ENCODE peak calls at places on chromosome 7, in six cellular contexts. One of them, this sample, is unnamed.
A peak's percentile ranks its signal among the peaks of the same experiment; 100 is the strongest.

GRCh38 chr7:22858640-22859561 is 36.3 kb upstream of the TOMM7 start:
- DNase-seq in HCT116: peak; percentile 69
- DNase-seq in NT2/D1: no peak
- DNase-seq in K562: no peak
- DNase-seq in H1: no peak
- DNase-seq in GM12878: no peak
- DNase-seq in this sample: no peak

GRCh38 chr7:50339990-50340500 is 35.5 kb downstream of the IKZF1 start:
- DNase-seq in HCT116: no peak
- DNase-seq in NT2/D1: no peak
- DNase-seq in K562: peak; percentile 49
- DNase-seq in H1: no peak
- DNase-seq in GM12878: no peak
- DNase-seq in this sample: no peak

GRCh38 chr7:77979219-77979618 is 180.6 kb downstream of the PHTF2 start:
- DNase-seq in HCT116: no peak
- DNase-seq in NT2/D1: no peak
- DNase-seq in K562: peak; percentile 32
- DNase-seq in H1: no peak
- DNase-seq in GM12878: no peak
- DNase-seq in this sample: no peak

GRCh38 chr7:26156454-26157365 is 4.7 kb downstream of the NFE2L3 start:
- DNase-seq in HCT116: peak; percentile 28
- DNase-seq in NT2/D1: no peak
- DNase-seq in K562: no peak
- DNase-seq in H1: no peak
- DNase-seq in GM12878: peak; percentile 84
- DNase-seq in this sample: peak; percentile 81

GRCh38 chr7:22561356-22561755 is 61.4 kb upstream of the STEAP1B start:
- DNase-seq in HCT116: no peak
- DNase-seq in NT2/D1: peak; percentile 92
- DNase-seq in K562: no peak
- DNase-seq in H1: peak; percentile 75
- DNase-seq in GM12878: no peak
- DNase-seq in this sample: peak; percentile 72

GRCh38 chr7:18829518-18830252 is 287.8 kb downstream of the TWIST1 start:
- DNase-seq in HCT116: no peak
- DNase-seq in NT2/D1: no peak
- DNase-seq in K562: no peak
- DNase-seq in H1: no peak
- DNase-seq in GM12878: no peak
- DNase-seq in this sample: no peak

GRCh38 chr7:124700655-124701054 is 64.9 kb downstream of the GPR37 start:
- DNase-seq in HCT116: no peak
- DNase-seq in NT2/D1: no peak
- DNase-seq in K562: no peak
- DNase-seq in H1: no peak
- DNase-seq in GM12878: no peak
- DNase-seq in this sample: no peak

GRCh38 chr7:140423501-140423900 is 19.6 kb downstream of the RAB19 start:
- DNase-seq in HCT116: no peak
- DNase-seq in NT2/D1: no peak
- DNase-seq in K562: no peak
- DNase-seq in H1: no peak
- DNase-seq in GM12878: no peak
- DNase-seq in this sample: no peak

GRCh38 chr7:106178593-106179134 is 66.6 kb upstream of the SYPL1 start:
- DNase-seq in HCT116: peak; percentile 16
- DNase-seq in NT2/D1: no peak
- DNase-seq in K562: no peak
- DNase-seq in H1: no peak
- DNase-seq in GM12878: no peak
- DNase-seq in this sample: peak; percentile 5

GRCh38 chr7:125670926-125671572 is 741.4 kb upstream of the POT1 start:
- DNase-seq in HCT116: peak; percentile 22
- DNase-seq in NT2/D1: peak; percentile 11
- DNase-seq in K562: peak; percentile 30
- DNase-seq in H1: no peak
- DNase-seq in GM12878: no peak
- DNase-seq in this sample: peak; percentile 9

GRCh38 chr7:134245253-134245652 is 71.5 kb downstream of the SLC35B4 start:
- DNase-seq in HCT116: no peak
- DNase-seq in NT2/D1: no peak
- DNase-seq in K562: no peak
- DNase-seq in H1: no peak
- DNase-seq in GM12878: no peak
- DNase-seq in this sample: no peak

GRCh38 chr7:108911016-108911415 is 341.3 kb downstream of the DNAJB9 start:
- DNase-seq in HCT116: no peak
- DNase-seq in NT2/D1: no peak
- DNase-seq in K562: no peak
- DNase-seq in H1: no peak
- DNase-seq in GM12878: no peak
- DNase-seq in this sample: no peak

GRCh38 chr7:151823783-151824182 is 53.1 kb downstream of the PRKAG2 start:
- DNase-seq in HCT116: no peak
- DNase-seq in NT2/D1: no peak
- DNase-seq in K562: no peak
- DNase-seq in H1: no peak
- DNase-seq in GM12878: no peak
- DNase-seq in this sample: no peak

GRCh38 chr7:74061840-74062539 is 21.6 kb upstream of the LIMK1 start:
- DNase-seq in HCT116: peak; percentile 55
- DNase-seq in NT2/D1: no peak
- DNase-seq in K562: peak; percentile 70
- DNase-seq in H1: no peak
- DNase-seq in GM12878: no peak
- DNase-seq in this sample: peak; percentile 78

GRCh38 chr7:135510603-135511183 is 791 bp upstream of the CNOT4 start:
- DNase-seq in HCT116: no peak
- DNase-seq in NT2/D1: no peak
- DNase-seq in K562: peak; percentile 41
- DNase-seq in H1: no peak
- DNase-seq in GM12878: peak; percentile 4
- DNase-seq in this sample: peak; percentile 16

GRCh38 chr7:158056761-158057160 is 530.9 kb downstream of the PTPRN2 start:
- DNase-seq in HCT116: no peak
- DNase-seq in NT2/D1: no peak
- DNase-seq in K562: no peak
- DNase-seq in H1: no peak
- DNase-seq in GM12878: no peak
- DNase-seq in this sample: no peak

GRCh38 chr7:131972251-131972650 is 415.8 kb upstream of the PODXL start:
- DNase-seq in HCT116: no peak
- DNase-seq in NT2/D1: no peak
- DNase-seq in K562: no peak
- DNase-seq in H1: no peak
- DNase-seq in GM12878: no peak
- DNase-seq in this sample: no peak

GRCh38 chr7:77453531-77453930 is 37.4 kb upstream of the GSAP start:
- DNase-seq in HCT116: no peak
- DNase-seq in NT2/D1: no peak
- DNase-seq in K562: no peak
- DNase-seq in H1: no peak
- DNase-seq in GM12878: no peak
- DNase-seq in this sample: no peak

GRCh38 chr7:148503900-148504487 is 86.6 kb upstream of the C7orf33 start:
- DNase-seq in HCT116: peak; percentile 24
- DNase-seq in NT2/D1: peak; percentile 30
- DNase-seq in K562: peak; percentile 46
- DNase-seq in H1: no peak
- DNase-seq in GM12878: no peak
- DNase-seq in this sample: no peak

GRCh38 chr7:2219136-2219535 is 13.6 kb downstream of the MAD1L1 start:
- DNase-seq in HCT116: no peak
- DNase-seq in NT2/D1: no peak
- DNase-seq in K562: no peak
- DNase-seq in H1: no peak
- DNase-seq in GM12878: no peak
- DNase-seq in this sample: no peak

GRCh38 chr7:70736715-70737460 is 395.1 kb upstream of the GALNT17 start:
- DNase-seq in HCT116: no peak
- DNase-seq in NT2/D1: no peak
- DNase-seq in K562: no peak
- DNase-seq in H1: no peak
- DNase-seq in GM12878: no peak
- DNase-seq in this sample: no peak

GRCh38 chr7:27140108-27140842 is 3.2 kb downstream of the HOXA5 start:
- DNase-seq in HCT116: no peak
- DNase-seq in NT2/D1: no peak
- DNase-seq in K562: no peak
- DNase-seq in H1: no peak
- DNase-seq in GM12878: no peak
- DNase-seq in this sample: no peak

GRCh38 chr7:93031795-93032194 is 86.0 kb downstream of the SAMD9 start:
- DNase-seq in HCT116: no peak
- DNase-seq in NT2/D1: no peak
- DNase-seq in K562: no peak
- DNase-seq in H1: no peak
- DNase-seq in GM12878: no peak
- DNase-seq in this sample: no peak

GRCh38 chr7:33050425-33051318 is 11.9 kb downstream of the NT5C3A start:
- DNase-seq in HCT116: peak; percentile 13
- DNase-seq in NT2/D1: peak; percentile 18
- DNase-seq in K562: no peak
- DNase-seq in H1: no peak
- DNase-seq in GM12878: no peak
- DNase-seq in this sample: peak; percentile 41

GRCh38 chr7:145698526-145699262 is 417.9 kb upstream of the CNTNAP2 start:
- DNase-seq in HCT116: no peak
- DNase-seq in NT2/D1: no peak
- DNase-seq in K562: no peak
- DNase-seq in H1: no peak
- DNase-seq in GM12878: no peak
- DNase-seq in this sample: no peak

GRCh38 chr7:2523941-2524807 is 4.6 kb downstream of the LFNG start:
- DNase-seq in HCT116: peak; percentile 84
- DNase-seq in NT2/D1: no peak
- DNase-seq in K562: peak; percentile 64
- DNase-seq in H1: no peak
- DNase-seq in GM12878: no peak
- DNase-seq in this sample: peak; percentile 62

GRCh38 chr7:133977409-133978274 is 149.5 kb upstream of the LRGUK start:
- DNase-seq in HCT116: no peak
- DNase-seq in NT2/D1: no peak
- DNase-seq in K562: no peak
- DNase-seq in H1: no peak
- DNase-seq in GM12878: no peak
- DNase-seq in this sample: no peak

GRCh38 chr7:46626261-46627037 is 705.4 kb upstream of the IGFBP3 start:
- DNase-seq in HCT116: no peak
- DNase-seq in NT2/D1: peak; percentile 23
- DNase-seq in K562: no peak
- DNase-seq in H1: no peak
- DNase-seq in GM12878: no peak
- DNase-seq in this sample: no peak
- TF ChIP-seq ZNF274 in HCT116: no peak
- TF ChIP-seq ZNF274 in NT2/D1: no peak
- TF ChIP-seq ZNF274 in K562: no peak
- TF ChIP-seq ZNF274 in H1: no peak
- TF ChIP-seq ZNF274 in GM12878: no peak
- TF ChIP-seq ZNF274 in this sample: no peak

DNA sequence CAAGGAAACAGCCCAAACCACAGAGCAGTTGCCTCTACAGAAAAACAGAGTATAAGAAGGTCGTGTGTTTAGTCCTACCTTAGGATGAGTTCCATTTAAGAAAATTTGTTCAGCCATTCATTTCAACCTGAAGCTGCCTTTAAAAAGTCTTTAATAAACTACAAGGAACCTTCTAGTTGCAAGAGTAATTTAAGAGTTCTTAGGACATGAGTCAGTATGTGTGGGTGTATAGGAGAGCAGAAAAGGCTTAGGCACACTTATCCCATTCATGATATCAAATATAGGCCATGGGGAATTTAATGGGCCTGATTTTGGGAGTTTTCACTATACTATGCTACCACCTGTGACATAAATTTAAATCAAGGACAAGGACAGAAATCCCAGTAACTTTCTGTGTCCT is 496.8 kb downstream of the TFEC start:
- DNase-seq in HCT116: no peak
- DNase-seq in NT2/D1: no peak
- DNase-seq in K562: no peak
- DNase-seq in H1: no peak
- DNase-seq in GM12878: no peak
- DNase-seq in this sample: no peak
- TF ChIP-seq ZNF274 in HCT116: no peak
- TF ChIP-seq ZNF274 in NT2/D1: no peak
- TF ChIP-seq ZNF274 in K562: no peak
- TF ChIP-seq ZNF274 in H1: no peak
- TF ChIP-seq ZNF274 in GM12878: no peak
- TF ChIP-seq ZNF274 in this sample: no peak

DNA sequence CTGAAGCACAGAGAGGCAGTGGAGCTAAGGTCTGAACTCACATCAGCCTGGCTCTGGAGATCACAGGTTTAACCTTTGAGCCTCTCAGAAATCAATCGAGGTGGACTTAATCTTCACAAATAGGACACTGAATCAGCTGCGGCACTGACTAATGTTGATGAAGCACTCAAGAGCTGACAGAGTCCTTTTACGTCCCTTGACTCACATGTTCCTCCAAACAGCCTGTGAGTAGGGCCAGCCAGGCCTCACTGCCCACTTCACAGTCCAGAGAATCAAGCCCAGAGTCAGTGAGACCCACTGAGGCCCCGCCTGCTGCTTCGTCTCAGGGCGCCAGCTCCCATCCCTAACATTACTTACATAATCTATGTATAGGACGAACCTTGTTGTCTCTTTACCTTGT is 63.1 kb downstream of the TNS3 start:
- DNase-seq in HCT116: no peak
- DNase-seq in NT2/D1: no peak
- DNase-seq in K562: no peak
- DNase-seq in H1: no peak
- DNase-seq in GM12878: no peak
- DNase-seq in this sample: peak; percentile 85
- TF ChIP-seq ZNF274 in HCT116: no peak
- TF ChIP-seq ZNF274 in NT2/D1: no peak
- TF ChIP-seq ZNF274 in K562: no peak
- TF ChIP-seq ZNF274 in H1: no peak
- TF ChIP-seq ZNF274 in GM12878: no peak
- TF ChIP-seq ZNF274 in this sample: no peak

GRCh38 chr7:44368885-44369284 is 43.5 kb upstream of the CAMK2B start:
- DNase-seq in HCT116: no peak
- DNase-seq in NT2/D1: no peak
- DNase-seq in K562: no peak
- DNase-seq in H1: no peak
- DNase-seq in GM12878: no peak
- DNase-seq in this sample: peak; percentile 16
- TF ChIP-seq ZNF274 in HCT116: no peak
- TF ChIP-seq ZNF274 in NT2/D1: no peak
- TF ChIP-seq ZNF274 in K562: no peak
- TF ChIP-seq ZNF274 in H1: no peak
- TF ChIP-seq ZNF274 in GM12878: no peak
- TF ChIP-seq ZNF274 in this sample: no peak

GRCh38 chr7:112459645-112460044 is 9.4 kb downstream of the IFRD1 start:
- DNase-seq in HCT116: no peak
- DNase-seq in NT2/D1: no peak
- DNase-seq in K562: no peak
- DNase-seq in H1: no peak
- DNase-seq in GM12878: no peak
- DNase-seq in this sample: no peak

GRCh38 chr7:112467867-112468266 is 12.9 kb upstream of the LSMEM1 start:
- DNase-seq in HCT116: no peak
- DNase-seq in NT2/D1: no peak
- DNase-seq in K562: no peak
- DNase-seq in H1: no peak
- DNase-seq in GM12878: no peak
- DNase-seq in this sample: no peak

GRCh38 chr7:112462236-112462635 is 12.0 kb downstream of the IFRD1 start:
- DNase-seq in HCT116: no peak
- DNase-seq in NT2/D1: no peak
- DNase-seq in K562: no peak
- DNase-seq in H1: no peak
- DNase-seq in GM12878: no peak
- DNase-seq in this sample: peak; percentile 52
- TF ChIP-seq ZNF274 in HCT116: no peak
- TF ChIP-seq ZNF274 in NT2/D1: no peak
- TF ChIP-seq ZNF274 in K562: no peak
- TF ChIP-seq ZNF274 in H1: no peak
- TF ChIP-seq ZNF274 in GM12878: no peak
- TF ChIP-seq ZNF274 in this sample: no peak

This sample was measured in HepG2.